ENCODE peak calls at places on chromosomes 4 and X, in eight cellular contexts. R, U, K, W, T, X, Y and N are unnamed samples.

GRCh38 chr4:185881427-185881826 is 69.4 kb upstream of the SORBS2 start:
- DNase-seq in W (no peak), Y (peak; percentile 45), K (peak; percentile 37), U (no peak), R (no peak), T (no peak), X (no peak), N (no peak)

GRCh38 chr4:168433576-168433975 is 46.7 kb downstream of the DDX60L start:
- DNase-seq in Y (no peak), W (no peak), U (no peak), R (no peak), T (no peak), X (no peak), K (peak; percentile 32), N (no peak)

GRCh38 chr4:100547541-100548208 is 29.9 kb upstream of the EMCN start:
- DNase-seq in W (no peak), K (no peak), T (no peak), R (no peak), Y (peak; percentile 79), X (no peak), U (no peak), N (peak; percentile 63)

GRCh38 chr4:175385797-175386196 is 426.3 kb downstream of the GPM6A start:
- DNase-seq in R (no peak), U (no peak), X (no peak), K (no peak), W (no peak), Y (no peak), T (no peak), N (no peak)

GRCh38 chr4:159498371-159499115 is 395.7 kb downstream of the RAPGEF2 start:
- DNase-seq in U (no peak), T (no peak), W (no peak), Y (no peak), K (no peak), R (no peak), X (no peak), N (peak; percentile 53)

GRCh38 chrX:49282647-49283011 is 13.0 kb downstream of the PPP1R3F start:
- DNase-seq in U (no peak), X (no peak), T (peak; percentile 38), K (no peak), Y (peak; percentile 81), R (no peak), W (peak; percentile 36), N (no peak)

GRCh38 chrX:15204130-15204751 is 65.6 kb downstream of the ASB9 start:
- DNase-seq in R (no peak), T (no peak), U (no peak), Y (no peak), K (no peak), W (no peak), X (no peak), N (no peak)

GRCh38 chrX:154804957-154805695 is at the start of gene MPP1:
- DNase-seq in R (peak; percentile 55), Y (peak; percentile 83), K (peak; percentile 76), U (peak; percentile 72), W (peak; percentile 93), T (peak; percentile 73), X (peak; percentile 89), N (peak; percentile 88)

GRCh38 chr4:80024335-80024734 is 48.7 kb downstream of the ANTXR2 start:
- DNase-seq in U (no peak), K (no peak), R (no peak), Y (no peak), T (no peak), W (peak; percentile 54), X (no peak), N (no peak)

GRCh38 chr4:168516841-168517240 is 20.0 kb downstream of the PALLD start:
- DNase-seq in U (no peak), K (no peak), Y (no peak), W (no peak), R (no peak), T (no peak), X (no peak), N (no peak)

GRCh38 chr4:51843309-51844156 is 580 bp downstream of the DCUN1D4 start:
- DNase-seq in W (peak; percentile 93), T (peak; percentile 58), Y (peak; percentile 73), X (peak; percentile 94), R (no peak), K (peak; percentile 66), U (peak; percentile 91), N (no peak)

GRCh38 chr4:151324449-151325319 is 721 bp downstream of the SH3D19 start:
- DNase-seq in T (peak; percentile 80), W (peak; percentile 87), U (peak; percentile 71), K (peak; percentile 69), R (no peak), Y (peak; percentile 93), X (peak; percentile 78), N (peak; percentile 96)

GRCh38 chr4:187417761-187418160 is 577.8 kb upstream of the ZFP42 start:
- DNase-seq in K (no peak), U (no peak), R (no peak), X (no peak), Y (no peak), W (no peak), T (no peak), N (no peak)

GRCh38 chr4:163694385-163694784 is 199.9 kb downstream of the TMA16 start:
- DNase-seq in R (no peak), Y (peak; percentile 8), T (no peak), K (peak; percentile 91), X (no peak), U (no peak), W (no peak), N (no peak)